ENCODE peak calls at places on chromosome 22, in four cellular contexts. K, Y, S and M are unnamed samples.

GRCh38 chr22:27982630-27983180 is 63.6 kb upstream of the PITPNB start:
- DNase-seq in K (no peak), Y (no peak), S (no peak), M (no peak)

GRCh38 chr22:50396751-50397370 is 53.7 kb downstream of the PPP6R2 start:
- DNase-seq in K (no peak), Y (no peak), S (peak), M (peak)

GRCh38 chr22:31253949-31254348 is 38.3 kb downstream of the PIK3IP1 start:
- DNase-seq in K (no peak), Y (no peak), S (peak), M (no peak)

GRCh38 chr22:48088926-48089536 is 1326.6 kb downstream of the TBC1D22A start:
- DNase-seq in K (no peak), Y (no peak), S (no peak), M (no peak)

GRCh38 chr22:30921108-30921507 is 47.5 kb downstream of the MORC2 start:
- DNase-seq in K (no peak), Y (no peak), S (no peak), M (no peak)

GRCh38 chr22:32324505-32325415 is 32.9 kb upstream of the RFPL3 start:
- DNase-seq in K (no peak), Y (no peak), S (no peak), M (no peak)

GRCh38 chr22:18156878-18157713 is 7.1 kb downstream of the USP18 start:
- DNase-seq in K (no peak), Y (peak), S (peak), M (peak)

GRCh38 chr22:19495562-19496323 is 16.0 kb downstream of the CDC45 start:
- DNase-seq in K (no peak), Y (no peak), S (peak), M (no peak)

GRCh38 chr22:27135582-27135981 is 478.2 kb downstream of the MIAT start:
- DNase-seq in K (no peak), Y (no peak), S (peak), M (no peak)

GRCh38 chr22:29967461-29967860 is 84.5 kb downstream of the MTMR3 start:
- DNase-seq in K (no peak), Y (no peak), S (no peak), M (no peak)

GRCh38 chr22:25223269-25223850 is 3.9 kb downstream of the CRYBB2 start:
- DNase-seq in K (no peak), Y (no peak), S (peak), M (no peak)

GRCh38 chr22:29998627-29999026 is 81.6 kb upstream of the HORMAD2 start:
- DNase-seq in K (no peak), Y (no peak), S (no peak), M (no peak)

GRCh38 chr22:30309981-30310672 is 16.6 kb downstream of the TBC1D10A start:
- DNase-seq in K (peak), Y (no peak), S (no peak), M (no peak)

GRCh38 chr22:50706481-50707125 is 31.4 kb upstream of the ACR start:
- DNase-seq in K (no peak), Y (no peak), S (no peak), M (no peak)

GRCh38 chr22:29871684-29872083 is 11.3 kb upstream of the MTMR3 start:
- DNase-seq in K (no peak), Y (no peak), S (peak), M (peak)

GRCh38 chr22:32248276-32248675 is 6.9 kb downstream of the SLC5A4 start:
- DNase-seq in K (no peak), Y (no peak), S (no peak), M (no peak)

GRCh38 chr22:50626314-50626855 is 1.6 kb downstream of the ARSA start:
- DNase-seq in K (no peak), Y (no peak), S (no peak), M (no peak)

GRCh38 chr22:20302438-20303228 is 17.2 kb downstream of the DGCR6L start:
- DNase-seq in K (no peak), Y (peak), S (no peak), M (no peak)

GRCh38 chr22:37274380-37274862 is 7.9 kb upstream of the CYTH4 start:
- DNase-seq in K (no peak), Y (no peak), S (no peak), M (no peak)

GRCh38 chr22:31630331-31631329 is 31.4 kb downstream of the PISD start:
- DNase-seq in K (no peak), Y (peak), S (peak), M (peak)

GRCh38 chr22:27318516-27318915 is 483.0 kb downstream of the MN1 start:
- DNase-seq in K (no peak), Y (no peak), S (no peak), M (no peak)

GRCh38 chr22:41367039-41367679 is 14.6 kb upstream of the TEF start:
- DNase-seq in K (no peak), Y (peak), S (peak), M (peak)

GRCh38 chr22:32478994-32479393 is 4.4 kb downstream of the FBXO7 start:
- DNase-seq in K (no peak), Y (no peak), S (no peak), M (no peak)

GRCh38 chr22:22820626-22821025 is 67.0 kb upstream of the IGLL5 start:
- DNase-seq in K (no peak), Y (no peak), S (no peak), M (no peak)

GRCh38 chr22:32511776-32512175 is 37.2 kb downstream of the FBXO7 start:
- DNase-seq in K (no peak), Y (no peak), S (no peak), M (no peak)

GRCh38 chr22:41517172-41518047 is 26.9 kb downstream of the POLR3H start:
- DNase-seq in K (no peak), Y (peak), S (peak), M (peak)

GRCh38 chr22:37905534-37906363 is at the start of gene MICALL1:
- DNase-seq in K (no peak), Y (peak), S (no peak), M (peak)

GRCh38 chr22:24578355-24579241 is 14.3 kb downstream of the LRRC75B start:
- DNase-seq in K (no peak), Y (no peak), S (peak), M (no peak)

GRCh38 chr22:38034278-38034882 is 22.8 kb upstream of the PICK1 start:
- DNase-seq in K (peak), Y (peak), S (peak), M (peak)

GRCh38 chr22:37599161-37599560 is 9.5 kb upstream of the GGA1 start:
- DNase-seq in K (no peak), Y (no peak), S (no peak), M (no peak)

GRCh38 chr22:32378703-32379272 is 21.1 kb downstream of the RFPL3 start:
- DNase-seq in K (no peak), Y (peak), S (peak), M (peak)

GRCh38 chr22:22248878-22249277 is 4.3 kb downstream of the VPREB1 start:
- DNase-seq in K (no peak), Y (peak), S (no peak), M (no peak)

GRCh38 chr22:45413013-45413367 is 409 bp downstream of the SMC1B start:
- DNase-seq in K (no peak), Y (no peak), S (no peak), M (no peak)

GRCh38 chr22:19793161-19793560 is 32.6 kb downstream of the TBX1 start:
- DNase-seq in K (no peak), Y (no peak), S (no peak), M (no peak)

GRCh38 chr22:27778299-27779090 is 23.1 kb downstream of the MN1 start:
- DNase-seq in K (no peak), Y (no peak), S (no peak), M (no peak)

GRCh38 chr22:30182365-30182764 is 64.2 kb downstream of the LIF start:
- DNase-seq in K (no peak), Y (no peak), S (peak), M (no peak)

GRCh38 chr22:24410110-24410856 is 17.1 kb upstream of the ADORA2A start:
- DNase-seq in K (no peak), Y (no peak), S (no peak), M (no peak)

GRCh38 chr22:34414467-34415440 is 494.5 kb upstream of the LARGE1 start:
- DNase-seq in K (peak), Y (peak), S (peak), M (peak)

GRCh38 chr22:23556026-23556620 is 24.0 kb downstream of the IGLL1 start:
- DNase-seq in K (no peak), Y (no peak), S (no peak), M (no peak)

GRCh38 chr22:39188809-39189208 is 36.3 kb upstream of the CBX7 start:
- DNase-seq in K (no peak), Y (no peak), S (no peak), M (peak)
- TF ChIP-seq SP1 in K (no peak), Y (no peak), S (no peak), M (no peak)

GRCh38 chr22:35873426-35873825 is 155.2 kb downstream of the RBFOX2 start:
- DNase-seq in K (peak), Y (no peak), S (no peak), M (no peak)
- TF ChIP-seq FOXM1 in K (no peak), Y (no peak), S (no peak), M (no peak)

DNA sequence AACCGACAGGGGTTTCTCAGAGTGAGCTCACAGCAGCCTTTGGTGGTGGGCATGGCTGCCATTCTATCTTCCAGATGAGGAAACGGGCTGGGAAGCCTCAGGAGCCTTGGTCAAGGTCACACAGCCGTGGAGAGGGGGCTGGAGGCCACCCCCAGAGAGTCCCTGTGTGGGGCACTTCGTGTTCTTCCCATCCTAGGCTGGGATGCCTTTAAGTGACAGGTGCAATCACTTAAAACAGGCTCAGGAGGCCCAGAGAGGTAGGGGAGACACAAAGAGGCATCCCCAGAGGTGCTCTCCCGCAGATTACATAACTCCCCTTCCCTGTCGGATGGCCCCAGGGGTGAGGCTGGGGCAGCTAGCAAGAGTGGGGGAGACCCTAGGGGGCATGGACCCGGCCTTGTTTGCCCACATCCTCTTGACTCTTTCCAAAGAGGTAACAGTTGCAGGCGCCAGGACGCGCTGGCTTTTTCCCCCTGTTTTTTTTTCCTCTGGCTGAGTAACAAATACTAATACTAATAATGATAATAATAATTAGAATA is 17.5 kb upstream of the SHISAL1 start:
- DNase-seq in K (no peak), Y (no peak), S (no peak), M (no peak)
- TF ChIP-seq SP1 in K (no peak), Y (no peak), S (no peak), M (no peak)

DNA sequence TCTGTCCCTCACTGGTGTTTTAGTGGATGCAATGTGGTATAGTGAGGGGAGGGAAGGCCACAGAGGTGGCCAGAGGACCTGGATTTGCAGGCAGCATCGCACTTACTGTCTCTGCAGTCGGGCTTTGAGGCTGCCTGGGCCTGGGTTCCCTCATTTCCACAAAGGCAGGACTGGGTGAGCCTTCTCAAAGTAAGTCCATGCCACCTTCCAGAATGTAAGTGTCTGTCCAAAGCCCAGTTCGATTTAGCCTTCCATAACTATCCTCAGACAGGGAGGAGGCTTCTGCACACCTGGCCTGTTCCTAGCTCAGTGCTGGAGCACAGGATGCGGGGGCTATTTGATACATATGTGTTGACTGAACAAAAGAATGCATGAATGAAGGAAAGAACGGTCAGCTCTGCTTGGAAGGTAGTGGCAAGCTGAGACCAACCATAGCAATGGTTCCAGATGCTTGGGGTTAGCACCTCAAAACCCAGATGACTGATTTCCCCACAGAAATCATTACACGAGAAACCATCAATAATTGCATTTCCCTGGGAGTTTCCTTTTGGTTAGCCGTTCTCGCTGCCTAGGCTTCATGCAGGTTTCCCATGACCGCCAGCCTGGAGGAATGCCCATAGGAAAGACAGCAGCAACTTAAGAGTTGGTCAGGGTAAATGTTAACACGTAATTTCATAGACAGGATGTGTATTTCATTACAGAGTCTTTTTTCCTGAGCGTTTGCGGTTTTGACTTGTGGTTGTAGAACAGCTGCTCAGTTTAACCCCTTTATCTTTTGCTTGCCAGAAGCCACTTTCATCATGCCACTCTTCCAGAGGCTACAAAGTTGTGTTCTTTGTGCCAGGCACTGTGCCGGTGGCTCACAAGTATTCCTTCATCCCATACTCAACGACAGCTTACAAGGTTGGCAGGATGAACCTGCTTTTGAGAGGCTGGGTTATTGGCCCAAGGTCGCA is 2.7 kb downstream of the IL17RA start:
- DNase-seq in K (peak), Y (no peak), S (no peak), M (no peak)
- TF ChIP-seq FOXM1 in K (no peak), Y (no peak), S (no peak), M (no peak)

DNA sequence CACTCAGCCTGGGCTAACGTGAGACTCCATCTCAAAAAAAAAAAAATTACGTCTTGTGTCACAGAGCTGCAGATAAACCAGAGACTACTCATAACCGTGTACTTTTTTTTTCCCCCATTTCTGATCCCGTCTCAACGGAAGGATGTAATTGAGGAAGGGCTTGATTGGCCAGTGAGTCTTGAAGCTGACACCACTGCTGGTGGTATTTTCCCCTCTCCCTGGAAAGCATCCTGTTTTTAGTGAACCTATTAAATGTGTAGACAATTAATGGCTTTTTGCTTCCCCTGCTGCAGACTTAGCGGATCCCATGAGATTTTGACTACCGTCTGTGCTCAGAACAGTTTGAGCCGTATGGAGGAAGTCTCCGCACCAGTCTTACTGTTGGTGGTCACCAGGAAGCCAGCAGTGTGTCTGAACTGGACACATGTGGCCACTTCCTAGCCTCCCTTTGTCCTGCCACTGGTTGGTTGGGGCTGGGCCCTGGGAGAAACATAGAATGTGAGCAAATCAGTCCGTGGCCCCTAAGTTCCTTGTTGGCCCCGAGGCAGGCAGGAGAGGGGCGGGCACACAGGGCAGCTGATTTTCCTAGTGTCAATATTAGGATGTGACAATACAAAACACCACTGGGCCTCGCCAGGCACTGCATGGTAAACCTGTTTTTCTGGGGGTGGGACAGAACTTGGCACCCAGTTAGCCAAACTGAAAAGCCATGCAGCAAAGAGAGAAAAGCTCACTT is 3.1 kb downstream of the BIK start:
- DNase-seq in K (no peak), Y (no peak), S (peak), M (no peak)
- TF ChIP-seq SP1 in K (no peak), Y (no peak), S (no peak), M (no peak)

DNA sequence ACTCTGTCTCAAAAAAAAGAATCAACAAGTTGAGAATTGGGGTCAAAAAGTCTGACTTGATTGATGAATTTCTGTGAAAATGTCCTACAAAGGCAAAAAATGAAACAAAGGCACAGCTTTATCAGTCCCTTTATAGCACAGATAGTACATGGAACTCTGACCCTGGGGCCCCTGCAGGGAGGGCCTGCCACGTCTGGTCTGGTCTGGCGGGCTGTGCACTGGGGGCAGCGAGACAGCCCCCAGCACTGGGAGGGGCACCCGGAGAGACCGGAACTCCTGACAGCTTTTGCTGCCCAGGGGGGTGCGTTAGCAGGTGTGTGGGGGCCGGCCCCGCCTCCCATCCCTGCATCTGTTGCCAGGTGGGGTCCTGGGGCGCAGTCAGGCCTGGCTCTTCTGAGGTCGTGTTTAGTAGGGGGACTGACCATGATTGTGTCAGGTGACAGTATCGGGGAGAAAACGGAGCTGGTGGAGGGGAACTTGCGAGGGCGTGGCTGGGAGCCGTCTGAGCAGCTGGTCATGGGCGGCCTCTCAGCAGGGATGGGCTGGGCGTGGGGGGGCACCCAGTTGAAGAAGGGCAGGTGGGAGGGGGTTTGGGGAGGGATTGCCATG is 51.7 kb downstream of the GRAMD4 start:
- DNase-seq in K (no peak), Y (no peak), S (no peak), M (no peak)
- TF ChIP-seq FOXM1 in K (no peak), Y (no peak), S (no peak), M (no peak)

DNA sequence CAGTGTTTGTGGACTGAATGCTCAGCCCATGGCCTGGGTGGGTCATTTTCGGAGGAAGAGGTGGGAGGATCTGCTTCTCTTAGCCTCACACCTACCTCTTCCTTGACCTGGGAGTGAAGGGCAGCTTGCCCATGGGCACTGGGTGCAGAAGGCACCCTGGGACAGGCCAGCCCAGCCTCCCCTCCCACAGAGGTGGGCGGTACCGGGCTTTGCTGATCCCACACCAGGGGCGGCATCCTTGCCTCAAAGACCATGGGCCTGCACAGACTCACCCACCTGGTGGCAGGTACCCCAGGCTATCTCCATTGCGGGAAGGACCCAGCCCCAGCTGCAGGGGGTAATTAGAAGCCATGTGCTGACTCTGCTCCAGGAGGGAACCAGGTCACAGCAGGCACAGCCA is 1.5 kb upstream of the PNPLA5 start:
- DNase-seq in K (no peak), Y (no peak), S (no peak), M (no peak)
- TF ChIP-seq SP1 in K (no peak), Y (no peak), S (no peak), M (no peak)

GRCh38 chr22:49298834-49299750 is 528.6 kb downstream of the BRD1 start:
- DNase-seq in K (no peak), Y (no peak), S (no peak), M (no peak)

GRCh38 chr22:49300241-49300640 is 527.4 kb downstream of the BRD1 start:
- DNase-seq in K (no peak), Y (no peak), S (no peak), M (no peak)

GRCh38 chr22:49297871-49298721 is 529.6 kb downstream of the BRD1 start:
- DNase-seq in K (no peak), Y (no peak), S (no peak), M (no peak)

GRCh38 chr22:49300951-49301397 is 526.7 kb downstream of the BRD1 start:
- DNase-seq in K (no peak), Y (no peak), S (no peak), M (no peak)

DNA sequence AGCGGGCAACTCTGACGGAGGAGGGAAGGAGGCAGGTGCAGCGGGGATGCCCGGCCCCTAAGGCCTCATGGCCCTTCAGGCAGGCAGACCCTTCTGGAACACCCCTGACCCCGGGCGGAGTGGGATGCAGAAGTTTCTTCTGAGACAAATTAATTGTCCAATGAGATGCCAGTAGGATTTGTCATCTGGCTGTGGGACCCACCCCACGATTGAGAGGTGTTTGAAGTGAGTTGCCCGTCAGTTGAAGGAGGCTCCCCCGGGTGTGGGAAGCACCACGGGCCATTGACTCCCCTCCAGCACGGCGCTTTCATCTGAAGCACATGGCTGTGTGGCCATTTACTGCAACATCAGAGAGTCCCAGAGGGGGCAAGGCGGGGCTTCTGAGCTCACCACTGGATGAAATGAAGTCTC is 527.8 kb downstream of the BRD1 start:
- DNase-seq in K (no peak), Y (no peak), S (no peak), M (no peak)
- TF ChIP-seq FOXM1 in K (no peak), Y (no peak), S (no peak), M (no peak)